ENCODE peak calls at places on chromosomes 1 and 21, in eight cellular contexts. One of them, this sample, is unnamed.

GRCh38 chr1:173112129-173112528 is 61.4 kb upstream of the TNFSF18 start:
- DNase-seq in AG04449: no peak
- DNase-seq in left ventricle myocardium inferior: no peak
- DNase-seq in fibroblast of lung: peak
- DNase-seq in gastrocnemius medialis: no peak
- DNase-seq in SJSA1: no peak
- DNase-seq in neuronal stem cell: no peak
- DNase-seq in upper lobe of right lung: no peak
- DNase-seq in this sample: no peak

GRCh38 chr1:8396912-8397406 is 79.0 kb downstream of the SLC45A1 start:
- DNase-seq in AG04449: peak
- DNase-seq in left ventricle myocardium inferior: no peak
- DNase-seq in fibroblast of lung: peak
- DNase-seq in gastrocnemius medialis: peak
- DNase-seq in SJSA1: peak
- DNase-seq in neuronal stem cell: no peak
- DNase-seq in upper lobe of right lung: no peak
- DNase-seq in this sample: peak

GRCh38 chr1:234541281-234541975 is 62.4 kb upstream of the TARBP1 start:
- DNase-seq in AG04449: no peak
- DNase-seq in left ventricle myocardium inferior: no peak
- DNase-seq in fibroblast of lung: peak
- DNase-seq in gastrocnemius medialis: no peak
- DNase-seq in SJSA1: peak
- DNase-seq in neuronal stem cell: no peak
- DNase-seq in upper lobe of right lung: no peak
- DNase-seq in this sample: no peak

GRCh38 chr1:93079685-93080141 is 630 bp downstream of the MTF2 start:
- DNase-seq in AG04449: no peak
- DNase-seq in left ventricle myocardium inferior: no peak
- DNase-seq in fibroblast of lung: no peak
- DNase-seq in gastrocnemius medialis: no peak
- DNase-seq in SJSA1: peak
- DNase-seq in neuronal stem cell: no peak
- DNase-seq in upper lobe of right lung: peak
- DNase-seq in this sample: no peak

GRCh38 chr1:245262876-245263625 is 108.3 kb downstream of the KIF26B start:
- DNase-seq in AG04449: no peak
- DNase-seq in left ventricle myocardium inferior: no peak
- DNase-seq in fibroblast of lung: no peak
- DNase-seq in gastrocnemius medialis: no peak
- DNase-seq in SJSA1: no peak
- DNase-seq in neuronal stem cell: no peak
- DNase-seq in upper lobe of right lung: no peak
- DNase-seq in this sample: no peak

GRCh38 chr1:84103197-84103992 is 40.7 kb upstream of the PRKACB start:
- DNase-seq in AG04449: peak
- DNase-seq in left ventricle myocardium inferior: peak
- DNase-seq in fibroblast of lung: peak
- DNase-seq in gastrocnemius medialis: no peak
- DNase-seq in SJSA1: peak
- DNase-seq in neuronal stem cell: peak
- DNase-seq in upper lobe of right lung: peak
- DNase-seq in this sample: no peak

GRCh38 chr1:39230261-39231190 is 26.0 kb downstream of the MACF1 start:
- DNase-seq in AG04449: no peak
- DNase-seq in left ventricle myocardium inferior: no peak
- DNase-seq in fibroblast of lung: no peak
- DNase-seq in gastrocnemius medialis: no peak
- DNase-seq in SJSA1: peak
- DNase-seq in neuronal stem cell: no peak
- DNase-seq in upper lobe of right lung: no peak
- DNase-seq in this sample: no peak

GRCh38 chr1:224317383-224318045 is 12.5 kb downstream of the NVL start:
- DNase-seq in AG04449: no peak
- DNase-seq in left ventricle myocardium inferior: no peak
- DNase-seq in fibroblast of lung: no peak
- DNase-seq in gastrocnemius medialis: no peak
- DNase-seq in SJSA1: no peak
- DNase-seq in neuronal stem cell: no peak
- DNase-seq in upper lobe of right lung: no peak
- DNase-seq in this sample: no peak

GRCh38 chr1:26998319-26999300 is 5.1 kb downstream of the TRNP1 start:
- DNase-seq in AG04449: no peak
- DNase-seq in left ventricle myocardium inferior: no peak
- DNase-seq in fibroblast of lung: peak
- DNase-seq in gastrocnemius medialis: no peak
- DNase-seq in SJSA1: peak
- DNase-seq in neuronal stem cell: no peak
- DNase-seq in upper lobe of right lung: no peak
- DNase-seq in this sample: no peak

GRCh38 chr1:163442214-163442765 is 120.5 kb downstream of the NUF2 start:
- DNase-seq in AG04449: no peak
- DNase-seq in left ventricle myocardium inferior: no peak
- DNase-seq in fibroblast of lung: no peak
- DNase-seq in gastrocnemius medialis: no peak
- DNase-seq in SJSA1: no peak
- DNase-seq in neuronal stem cell: no peak
- DNase-seq in upper lobe of right lung: no peak
- DNase-seq in this sample: no peak

GRCh38 chr1:149848811-149849210 is 50.6 kb upstream of the BOLA1 start:
- DNase-seq in AG04449: no peak
- DNase-seq in left ventricle myocardium inferior: no peak
- DNase-seq in fibroblast of lung: peak
- DNase-seq in gastrocnemius medialis: no peak
- DNase-seq in SJSA1: no peak
- DNase-seq in neuronal stem cell: no peak
- DNase-seq in upper lobe of right lung: no peak
- DNase-seq in this sample: no peak

GRCh38 chr1:111814642-111815041 is 58.9 kb downstream of the DDX20 start:
- DNase-seq in AG04449: no peak
- DNase-seq in left ventricle myocardium inferior: no peak
- DNase-seq in fibroblast of lung: no peak
- DNase-seq in gastrocnemius medialis: no peak
- DNase-seq in SJSA1: no peak
- DNase-seq in neuronal stem cell: no peak
- DNase-seq in upper lobe of right lung: no peak
- DNase-seq in this sample: no peak

GRCh38 chr21:38869196-38869595 is 63.5 kb downstream of the ETS2 start:
- DNase-seq in AG04449: no peak
- DNase-seq in left ventricle myocardium inferior: no peak
- DNase-seq in fibroblast of lung: no peak
- DNase-seq in gastrocnemius medialis: no peak
- DNase-seq in SJSA1: no peak
- DNase-seq in neuronal stem cell: no peak
- DNase-seq in upper lobe of right lung: no peak
- DNase-seq in this sample: no peak

GRCh38 chr1:147071142-147071541 is 101.1 kb downstream of the PRKAB2 start:
- DNase-seq in AG04449: no peak
- DNase-seq in left ventricle myocardium inferior: no peak
- DNase-seq in fibroblast of lung: no peak
- DNase-seq in gastrocnemius medialis: no peak
- DNase-seq in SJSA1: no peak
- DNase-seq in neuronal stem cell: no peak
- DNase-seq in upper lobe of right lung: no peak
- DNase-seq in this sample: no peak

GRCh38 chr1:24926596-24927249 is 3.4 kb downstream of the RUNX3 start:
- DNase-seq in AG04449: no peak
- DNase-seq in left ventricle myocardium inferior: no peak
- DNase-seq in fibroblast of lung: no peak
- DNase-seq in gastrocnemius medialis: no peak
- DNase-seq in SJSA1: peak
- DNase-seq in neuronal stem cell: peak
- DNase-seq in upper lobe of right lung: no peak
- DNase-seq in this sample: no peak
- H3K4me3 ChIP-seq in AG04449: peak
- H3K4me3 ChIP-seq in left ventricle myocardium inferior: no peak
- H3K4me3 ChIP-seq in fibroblast of lung: peak
- H3K4me3 ChIP-seq in gastrocnemius medialis: no peak
- H3K4me3 ChIP-seq in SJSA1: peak
- H3K4me3 ChIP-seq in neuronal stem cell: no peak
- H3K4me3 ChIP-seq in upper lobe of right lung: peak
- H3K4me3 ChIP-seq in this sample: no peak

GRCh38 chr1:13582713-13583443 is 754 bp upstream of the PDPN start:
- DNase-seq in AG04449: no peak
- DNase-seq in left ventricle myocardium inferior: no peak
- DNase-seq in fibroblast of lung: no peak
- DNase-seq in gastrocnemius medialis: no peak
- DNase-seq in SJSA1: no peak
- DNase-seq in neuronal stem cell: no peak
- DNase-seq in upper lobe of right lung: no peak
- DNase-seq in this sample: no peak

GRCh38 chr1:13583964-13584791 is 546 bp downstream of the PDPN start:
- DNase-seq in AG04449: no peak
- DNase-seq in left ventricle myocardium inferior: peak
- DNase-seq in fibroblast of lung: peak
- DNase-seq in gastrocnemius medialis: peak
- DNase-seq in SJSA1: peak
- DNase-seq in neuronal stem cell: peak
- DNase-seq in upper lobe of right lung: peak
- DNase-seq in this sample: no peak

GRCh38 chr1:13585599-13585965 is 1.9 kb downstream of the PDPN start:
- DNase-seq in AG04449: no peak
- DNase-seq in left ventricle myocardium inferior: no peak
- DNase-seq in fibroblast of lung: no peak
- DNase-seq in gastrocnemius medialis: no peak
- DNase-seq in SJSA1: peak
- DNase-seq in neuronal stem cell: no peak
- DNase-seq in upper lobe of right lung: no peak
- DNase-seq in this sample: no peak

GRCh38 chr1:13584876-13585598 is 1.4 kb downstream of the PDPN start:
- DNase-seq in AG04449: no peak
- DNase-seq in left ventricle myocardium inferior: no peak
- DNase-seq in fibroblast of lung: no peak
- DNase-seq in gastrocnemius medialis: no peak
- DNase-seq in SJSA1: no peak
- DNase-seq in neuronal stem cell: no peak
- DNase-seq in upper lobe of right lung: no peak
- DNase-seq in this sample: no peak

GRCh38 chr1:13583592-13583963 is at the start of gene PDPN:
- DNase-seq in AG04449: no peak
- DNase-seq in left ventricle myocardium inferior: peak
- DNase-seq in fibroblast of lung: peak
- DNase-seq in gastrocnemius medialis: peak
- DNase-seq in SJSA1: peak
- DNase-seq in neuronal stem cell: peak
- DNase-seq in upper lobe of right lung: peak
- DNase-seq in this sample: no peak
- H3K4me3 ChIP-seq in AG04449: no peak
- H3K4me3 ChIP-seq in left ventricle myocardium inferior: peak
- H3K4me3 ChIP-seq in fibroblast of lung: no peak
- H3K4me3 ChIP-seq in gastrocnemius medialis: peak
- H3K4me3 ChIP-seq in SJSA1: peak
- H3K4me3 ChIP-seq in neuronal stem cell: peak
- H3K4me3 ChIP-seq in upper lobe of right lung: peak
- H3K4me3 ChIP-seq in this sample: peak

GRCh38 chr1:237679687-237680086 is 211.0 kb downstream of the ZP4 start:
- DNase-seq in AG04449: no peak
- DNase-seq in left ventricle myocardium inferior: no peak
- DNase-seq in fibroblast of lung: no peak
- DNase-seq in gastrocnemius medialis: no peak
- DNase-seq in SJSA1: no peak
- DNase-seq in neuronal stem cell: no peak
- DNase-seq in upper lobe of right lung: no peak
- DNase-seq in this sample: no peak

GRCh38 chr1:237681210-237681609 is 209.5 kb downstream of the ZP4 start:
- DNase-seq in AG04449: no peak
- DNase-seq in left ventricle myocardium inferior: no peak
- DNase-seq in fibroblast of lung: peak
- DNase-seq in gastrocnemius medialis: no peak
- DNase-seq in SJSA1: no peak
- DNase-seq in neuronal stem cell: no peak
- DNase-seq in upper lobe of right lung: no peak
- DNase-seq in this sample: no peak

GRCh38 chr1:237672748-237673147 is 218.0 kb downstream of the ZP4 start:
- DNase-seq in AG04449: no peak
- DNase-seq in left ventricle myocardium inferior: no peak
- DNase-seq in fibroblast of lung: peak
- DNase-seq in gastrocnemius medialis: no peak
- DNase-seq in SJSA1: no peak
- DNase-seq in neuronal stem cell: no peak
- DNase-seq in upper lobe of right lung: no peak
- DNase-seq in this sample: no peak

GRCh38 chr1:237677979-237678378 is 212.7 kb downstream of the ZP4 start:
- DNase-seq in AG04449: peak
- DNase-seq in left ventricle myocardium inferior: no peak
- DNase-seq in fibroblast of lung: peak
- DNase-seq in gastrocnemius medialis: no peak
- DNase-seq in SJSA1: peak
- DNase-seq in neuronal stem cell: no peak
- DNase-seq in upper lobe of right lung: no peak
- DNase-seq in this sample: no peak
- H3K4me3 ChIP-seq in AG04449: no peak
- H3K4me3 ChIP-seq in left ventricle myocardium inferior: no peak
- H3K4me3 ChIP-seq in fibroblast of lung: no peak
- H3K4me3 ChIP-seq in gastrocnemius medialis: no peak
- H3K4me3 ChIP-seq in SJSA1: no peak
- H3K4me3 ChIP-seq in neuronal stem cell: no peak
- H3K4me3 ChIP-seq in upper lobe of right lung: no peak
- H3K4me3 ChIP-seq in this sample: no peak

GRCh38 chr21:44823179-44823654 is 5.4 kb upstream of the SUMO3 start:
- DNase-seq in AG04449: no peak
- DNase-seq in left ventricle myocardium inferior: no peak
- DNase-seq in fibroblast of lung: no peak
- DNase-seq in gastrocnemius medialis: no peak
- DNase-seq in SJSA1: no peak
- DNase-seq in neuronal stem cell: no peak
- DNase-seq in upper lobe of right lung: no peak
- DNase-seq in this sample: no peak
- H3K4me3 ChIP-seq in AG04449: no peak
- H3K4me3 ChIP-seq in left ventricle myocardium inferior: no peak
- H3K4me3 ChIP-seq in fibroblast of lung: no peak
- H3K4me3 ChIP-seq in gastrocnemius medialis: no peak
- H3K4me3 ChIP-seq in SJSA1: no peak
- H3K4me3 ChIP-seq in neuronal stem cell: no peak
- H3K4me3 ChIP-seq in upper lobe of right lung: no peak
- H3K4me3 ChIP-seq in this sample: no peak

DNA sequence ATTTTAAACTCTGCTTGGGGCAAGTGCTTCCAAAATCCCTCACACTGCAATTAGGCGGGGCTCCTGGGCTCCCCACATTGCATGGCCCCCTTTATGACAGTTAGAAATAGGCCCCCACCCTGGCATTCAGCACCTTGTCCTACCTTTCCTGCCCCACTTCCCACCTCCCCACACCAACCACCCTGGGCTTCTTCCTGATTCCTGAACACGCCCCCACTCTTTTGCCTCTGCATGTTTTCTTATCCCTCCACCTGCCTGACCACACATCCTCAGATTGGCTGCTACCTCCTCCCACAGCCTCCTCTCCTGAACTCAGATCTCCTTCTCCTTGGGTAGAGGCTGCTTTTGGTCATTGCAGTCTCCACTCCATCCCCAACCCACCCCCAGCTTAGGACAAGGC is 1.5 kb downstream of the MOB3C start:
- DNase-seq in AG04449: no peak
- DNase-seq in left ventricle myocardium inferior: no peak
- DNase-seq in fibroblast of lung: no peak
- DNase-seq in gastrocnemius medialis: no peak
- DNase-seq in SJSA1: no peak
- DNase-seq in neuronal stem cell: no peak
- DNase-seq in upper lobe of right lung: no peak
- DNase-seq in this sample: no peak
- H3K4me3 ChIP-seq in AG04449: no peak
- H3K4me3 ChIP-seq in left ventricle myocardium inferior: peak
- H3K4me3 ChIP-seq in fibroblast of lung: peak
- H3K4me3 ChIP-seq in gastrocnemius medialis: peak
- H3K4me3 ChIP-seq in SJSA1: no peak
- H3K4me3 ChIP-seq in neuronal stem cell: no peak
- H3K4me3 ChIP-seq in upper lobe of right lung: peak
- H3K4me3 ChIP-seq in this sample: peak